ENCODE peak calls at places on chromosomes 16 and 17, in eight cellular contexts. E is OCI-LY7; N is fibroblast of gingiva; F is nucleus accumbens; O is EL; K is AG08395; Y is hepatocyte; A is naive thymus-derived CD4-positive, alpha-beta T cell. T is an unnamed sample.

GRCh38 chr16:75733305-75734141 is 7.2 kb upstream of the CPHXL start:
- DNase-seq in K (peak), N (peak), F (no peak), E (no peak), Y (peak), O (peak), A (no peak), T (peak)

GRCh38 chr16:67873435-67874146 is 739 bp downstream of the EDC4 start:
- DNase-seq in E (peak), O (no peak), K (no peak), A (no peak), F (no peak), N (no peak), Y (no peak), T (peak)

GRCh38 chr16:73840710-73841109 is 455.9 kb upstream of the PSMD7 start:
- DNase-seq in F (no peak), E (no peak), O (no peak), N (no peak), A (no peak), Y (no peak), K (no peak), T (no peak)

GRCh38 chr17:78138204-78139060 is 7.8 kb upstream of the C17orf99 start:
- DNase-seq in Y (no peak), A (no peak), O (no peak), F (no peak), E (no peak), K (no peak), N (no peak), T (no peak)

GRCh38 chr16:82633964-82634600 is 7.3 kb downstream of the CDH13 start:
- DNase-seq in K (peak), N (no peak), E (no peak), O (peak), F (peak), Y (no peak), A (no peak), T (no peak)

GRCh38 chr17:75779987-75780889 is 4.4 kb upstream of the UNK start:
- DNase-seq in F (no peak), K (no peak), Y (no peak), E (no peak), O (no peak), A (no peak), N (no peak), T (no peak)

GRCh38 chr17:28949185-28950016 is 1.9 kb downstream of the PHF12 start:
- DNase-seq in A (peak), F (peak), Y (peak), E (peak), K (no peak), N (peak), O (peak), T (peak)

GRCh38 chr17:38351412-38352222 is at the start of gene SOCS7:
- DNase-seq in Y (peak), K (peak), F (peak), N (peak), E (peak), A (peak), O (peak), T (peak)

GRCh38 chr16:28277537-28278388 is 14.6 kb upstream of the SBK1 start:
- DNase-seq in Y (peak), N (peak), E (peak), K (peak), A (peak), F (peak), O (peak), T (peak)

GRCh38 chr17:77266891-77267341 is 126.1 kb downstream of the SEC14L1 start:
- DNase-seq in A (no peak), F (no peak), O (no peak), Y (no peak), N (no peak), K (no peak), E (peak), T (no peak)

GRCh38 chr17:63495471-63495870 is 18.6 kb downstream of the ACE start:
- DNase-seq in Y (no peak), A (no peak), O (no peak), F (no peak), E (no peak), K (no peak), N (no peak), T (no peak)

GRCh38 chr16:3021449-3022207 is 1.5 kb downstream of the TNFRSF12A start:
- DNase-seq in K (peak), E (peak), F (peak), O (peak), Y (peak), N (peak), A (peak), T (peak)

GRCh38 chr17:65020284-65020683 is 36.3 kb downstream of the GNA13 start:
- DNase-seq in O (peak), E (no peak), Y (peak), F (no peak), K (peak), N (peak), A (no peak), T (no peak)

GRCh38 chr17:58232707-58233156 is 5.7 kb upstream of the LPO start:
- DNase-seq in N (no peak), K (peak), Y (no peak), F (peak), E (no peak), A (no peak), O (peak), T (peak)

GRCh38 chr17:57819867-57820266 is 30.0 kb downstream of the MRPS23 start:
- DNase-seq in A (no peak), F (no peak), N (no peak), O (no peak), K (no peak), Y (no peak), E (no peak), T (no peak)

GRCh38 chr17:21283482-21284318 is 811 bp upstream of the MAP2K3 start:
- DNase-seq in O (peak), F (no peak), K (no peak), E (no peak), N (no peak), Y (peak), A (no peak), T (no peak)

GRCh38 chr17:75130632-75131277 is 787 bp downstream of the NT5C start:
- DNase-seq in N (peak), F (peak), O (peak), Y (peak), A (peak), E (peak), K (peak), T (peak)

GRCh38 chr16:17470871-17471744 is at the start of gene XYLT1:
- DNase-seq in F (peak), E (peak), Y (peak), A (peak), K (peak), N (peak), O (peak), T (no peak)

GRCh38 chr17:6914711-6915110 is 81.1 kb upstream of the ALOX12 start:
- DNase-seq in F (no peak), K (no peak), O (peak), Y (no peak), A (no peak), E (no peak), N (peak), T (no peak)

T was measured in NCI-H146.